ENCODE peak calls at places on chromosomes 4 and X, in five cellular contexts. N is body of pancreas, L is activated B cell treated with CpG ODN at 0.5 μM for 24 hours, Y is heart left ventricle, A is astrocyte of the cerebellum. J is an unnamed sample.

GRCh38 chr4:183153190-183153916 is 54.3 kb downstream of the WWC2 start:
- DNase-seq in N (no peak), L (no peak), Y (no peak), A (no peak), J (no peak)

GRCh38 chrX:123924181-123924580 is 37.3 kb upstream of the STAG2 start:
- DNase-seq in N (no peak), L (no peak), Y (no peak), A (peak; percentile 31), J (no peak)

GRCh38 chrX:108122748-108123147 is 31.2 kb downstream of the ATG4A start:
- DNase-seq in N (no peak), L (no peak), Y (no peak), A (peak; percentile 9), J (no peak)

GRCh38 chr4:38177035-38177791 is 217.0 kb downstream of the PTTG2 start:
- DNase-seq in N (peak; percentile 87), L (no peak), Y (peak; percentile 71), A (no peak), J (no peak)

GRCh38 chr4:57475424-57475823 is 365.2 kb upstream of the IGFBP7 start:
- DNase-seq in N (no peak), L (no peak), Y (no peak), A (no peak), J (no peak)

GRCh38 chrX:39953027-39953426 is 144.7 kb downstream of the BCOR start:
- DNase-seq in N (no peak), L (no peak), Y (no peak), A (no peak), J (no peak)

GRCh38 chr4:176981551-176981950 is 188.8 kb upstream of the VEGFC start:
- DNase-seq in N (no peak), L (no peak), Y (no peak), A (no peak), J (no peak)

GRCh38 chr4:65799513-65799912 is 129.2 kb upstream of the EPHA5 start:
- DNase-seq in N (no peak), L (no peak), Y (no peak), A (peak; percentile 11), J (no peak)

GRCh38 chr4:6201580-6202091 is 1.3 kb upstream of the JAKMIP1 start:
- DNase-seq in N (no peak), L (no peak), Y (no peak), A (no peak), J (no peak)

DNA sequence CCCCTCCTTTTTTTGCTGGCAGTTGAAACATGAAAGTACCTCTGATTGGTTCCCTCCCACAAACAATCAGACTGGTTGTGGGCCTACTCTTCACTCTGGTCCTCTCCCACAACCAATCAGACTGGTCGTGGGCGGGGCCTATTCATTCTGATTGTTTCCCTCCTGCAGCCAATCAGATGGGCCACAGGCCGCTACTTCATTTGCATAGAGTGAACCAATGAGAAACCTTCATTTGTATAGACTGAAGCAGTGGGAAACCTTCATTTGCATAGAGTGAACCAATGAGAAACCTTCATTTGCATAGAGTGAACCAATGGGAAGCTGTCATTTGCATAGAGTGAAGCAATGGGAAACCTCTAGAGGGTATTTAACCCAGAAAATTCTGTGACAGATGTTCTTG is 55.2 kb downstream of the TRMT44 start:
- DNase-seq in N (no peak), L (no peak), Y (peak; percentile 16), A (no peak), J (no peak)
- TF ChIP-seq CTCF in N (no peak), L (no peak), Y (no peak), A (no peak), J (no peak)

GRCh38 chr4:135732448-135732847 is 1530.9 kb upstream of the PABPC4L start:
- DNase-seq in N (no peak), L (no peak), Y (no peak), A (no peak), J (no peak)

GRCh38 chr4:135731681-135732080 is 1530.1 kb upstream of the PABPC4L start:
- DNase-seq in N (no peak), L (no peak), Y (no peak), A (no peak), J (no peak)

GRCh38 chr4:135739354-135739753 is 1537.8 kb upstream of the PABPC4L start:
- DNase-seq in N (no peak), L (no peak), Y (no peak), A (no peak), J (peak; percentile 1)

GRCh38 chr4:135735543-135735942 is 1534.0 kb upstream of the PABPC4L start:
- DNase-seq in N (no peak), L (no peak), Y (no peak), A (no peak), J (no peak)
- TF ChIP-seq CTCF in N (no peak), L (no peak), Y (no peak), A (no peak), J (no peak)

DNA sequence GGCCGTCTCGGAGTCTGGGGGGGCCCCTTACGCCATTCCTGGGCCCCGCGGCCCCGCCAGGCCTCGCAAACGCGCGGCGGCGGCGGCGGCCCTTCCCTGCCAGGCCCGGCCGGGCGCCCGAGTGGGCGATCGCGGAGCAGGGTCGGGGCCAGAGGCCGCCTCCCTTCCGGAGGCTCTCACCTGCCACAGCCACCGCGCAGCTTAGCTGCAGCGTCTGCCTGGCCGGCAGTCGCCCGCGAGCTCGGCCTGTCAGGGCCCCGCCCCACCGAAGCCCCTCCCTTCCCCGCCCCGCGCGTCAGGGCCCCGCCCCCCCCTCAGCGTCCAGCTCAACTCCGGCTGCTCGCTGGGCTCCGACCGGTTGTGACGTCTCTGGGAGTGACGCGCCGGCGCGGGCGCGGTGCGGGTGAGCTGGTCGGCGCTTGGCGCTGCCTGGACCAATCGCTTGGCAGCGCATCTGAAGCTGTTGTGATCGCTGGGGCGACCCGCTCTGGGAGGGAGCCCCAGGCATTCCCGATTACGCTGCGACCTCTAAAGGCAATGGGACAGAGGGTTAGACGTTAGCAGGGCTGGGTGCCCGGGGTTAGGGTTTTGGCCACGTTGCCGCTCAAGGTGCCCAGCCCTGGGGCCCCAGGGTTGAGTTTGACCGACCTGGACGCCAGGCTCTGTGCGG is at the start of gene SLC10A3:
- DNase-seq in N (peak; percentile 96), L (peak; percentile 77), Y (peak; percentile 97), A (peak; percentile 81), J (peak; percentile 94)
- TF ChIP-seq CTCF in N (no peak), L (no peak), Y (no peak), A (no peak), J (no peak)

GRCh38 chrX:8721536-8721935 is 10.4 kb downstream of the ANOS1 start:
- DNase-seq in N (no peak), L (no peak), Y (no peak), A (no peak), J (no peak)

GRCh38 chrX:8726031-8726652 is 5.8 kb downstream of the ANOS1 start:
- DNase-seq in N (no peak), L (no peak), Y (no peak), A (no peak), J (no peak)

GRCh38 chrX:8728932-8729331 is 3.0 kb downstream of the ANOS1 start:
- DNase-seq in N (no peak), L (no peak), Y (no peak), A (no peak), J (no peak)

DNA sequence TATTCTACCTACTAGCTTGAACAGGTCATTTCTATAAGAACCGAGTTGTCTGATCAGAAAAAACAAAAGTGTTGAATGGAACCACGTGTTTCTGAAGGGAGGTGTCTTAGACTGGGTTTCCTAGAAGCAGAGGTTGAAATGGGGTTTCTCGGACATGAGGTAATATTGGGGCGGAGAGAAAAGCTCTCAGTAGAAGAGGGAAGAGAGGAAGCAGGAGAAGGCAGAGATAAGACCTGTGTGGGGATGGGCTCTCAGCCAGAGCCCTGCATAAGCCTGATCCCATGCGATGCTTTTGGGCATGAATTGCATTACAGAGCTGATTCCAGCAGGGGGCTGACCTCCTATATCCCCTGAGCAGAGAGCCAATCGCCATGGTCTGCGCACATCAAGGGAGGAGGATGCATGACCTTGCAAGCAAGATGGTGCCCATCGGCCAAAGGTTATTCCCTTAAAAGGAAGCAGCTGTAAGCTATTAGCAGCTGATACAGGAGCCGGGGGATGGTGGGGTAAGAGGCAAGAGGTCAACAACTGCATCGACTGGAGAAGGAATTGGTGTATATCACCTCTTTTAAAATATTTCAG is 7.7 kb downstream of the ANOS1 start:
- DNase-seq in N (no peak), L (no peak), Y (no peak), A (no peak), J (no peak)
- TF ChIP-seq CTCF in N (no peak), L (no peak), Y (no peak), A (no peak), J (no peak)

GRCh38 chr4:171588764-171589163 is 224.4 kb upstream of the GALNTL6 start:
- DNase-seq in N (no peak), L (no peak), Y (no peak), A (no peak), J (no peak)
- TF ChIP-seq CTCF in N (no peak), L (no peak), Y (no peak), A (no peak), J (no peak)

GRCh38 chr4:20778896-20779295 is 78.6 kb downstream of the PACRGL start:
- DNase-seq in N (no peak), L (no peak), Y (no peak), A (no peak), J (no peak)

GRCh38 chr4:20773144-20773997 is 73.1 kb downstream of the PACRGL start:
- DNase-seq in N (peak; percentile 53), L (no peak), Y (peak; percentile 57), A (peak; percentile 44), J (peak; percentile 59)
- TF ChIP-seq CTCF in N (peak; percentile 51), L (no peak), Y (peak; percentile 39), A (peak; percentile 76), J (peak; percentile 45)

DNA sequence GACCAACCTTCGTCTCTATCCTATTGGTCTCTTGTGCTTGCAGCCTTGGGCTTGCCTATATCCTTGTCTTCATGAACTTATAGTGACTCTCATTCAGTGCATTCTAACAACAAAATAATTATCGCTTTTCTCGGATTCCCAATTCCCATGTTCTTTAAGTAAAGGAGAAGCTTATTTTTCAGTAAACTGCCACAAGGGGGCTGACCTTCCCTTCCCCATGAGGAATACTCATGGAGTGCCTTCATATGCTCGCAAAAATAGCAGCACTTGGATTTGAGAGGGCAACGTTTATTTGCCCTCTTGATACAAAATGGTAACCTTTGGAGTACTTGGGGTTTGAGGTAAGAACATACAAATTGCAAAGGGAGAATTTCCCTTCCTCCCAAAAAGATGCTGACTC is 183.2 kb upstream of the TENT5D start:
- DNase-seq in N (no peak), L (no peak), Y (no peak), A (no peak), J (no peak)
- TF ChIP-seq CTCF in N (no peak), L (no peak), Y (no peak), A (no peak), J (no peak)

DNA sequence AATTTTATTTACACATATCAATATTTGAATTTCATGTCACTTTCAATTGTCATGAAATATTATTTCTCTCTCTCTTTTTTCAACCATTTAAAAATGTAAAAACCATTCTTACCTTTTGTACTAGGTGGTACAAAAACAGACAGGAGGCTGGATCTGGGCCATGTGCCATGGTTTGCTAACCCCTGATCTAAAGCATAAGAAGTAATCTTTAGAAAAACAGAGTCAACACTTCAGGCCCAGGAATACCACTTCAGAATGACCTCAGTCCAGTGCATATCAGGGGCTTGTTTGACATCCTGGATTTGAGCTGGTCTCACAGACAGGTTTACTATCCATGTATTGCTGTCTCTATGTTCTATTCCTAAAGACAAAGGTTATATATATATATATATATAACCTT is 102.5 kb downstream of the DCHS2 start:
- DNase-seq in N (no peak), L (no peak), Y (no peak), A (no peak), J (no peak)
- TF ChIP-seq CTCF in N (no peak), L (no peak), Y (no peak), A (no peak), J (no peak)

J was measured in Calu3.